ENCODE peak calls at places on chromosome 12, in ten cellular contexts. One of them, this sample, is unnamed.
A peak's percentile ranks its signal among the peaks of the same experiment; 100 is the strongest.

GRCh38 chr12:128820723-128821432 is 2.9 kb downstream of the SLC15A4 start:
- DNase-seq in H7: no peak
- DNase-seq in stimulated activated CD8-positive, alpha-beta memory T cell treated with anti-CD3 and anti-CD28 coated beads, Interleukin-7, amount 100 ng/mL, for 24 hours: no peak
- DNase-seq in A172: no peak
- DNase-seq in ACHN: no peak
- DNase-seq in GM13977: peak; percentile 85
- DNase-seq in B cell: peak; percentile 85
- DNase-seq in stimulated activated CD4-positive, alpha-beta T cell treated with anti-CD3 and anti-CD28 coated beads, Interleukin-4, amount 100 ng/mL, for 24 hours: no peak
- DNase-seq in omental fat pad: no peak
- DNase-seq in amniotic stem cell: no peak
- DNase-seq in this sample: no peak

GRCh38 chr12:50013361-50014147 is 11.7 kb downstream of the RACGAP1 start:
- DNase-seq in ACHN: no peak
- DNase-seq in GM13977: no peak
- DNase-seq in A172: no peak
- DNase-seq in omental fat pad: no peak
- DNase-seq in B cell: no peak
- DNase-seq in H7: no peak
- DNase-seq in amniotic stem cell: no peak
- DNase-seq in stimulated activated CD8-positive, alpha-beta memory T cell treated with anti-CD3 and anti-CD28 coated beads, Interleukin-7, amount 100 ng/mL, for 24 hours: no peak
- DNase-seq in stimulated activated CD4-positive, alpha-beta T cell treated with anti-CD3 and anti-CD28 coated beads, Interleukin-4, amount 100 ng/mL, for 24 hours: no peak
- DNase-seq in this sample: no peak

GRCh38 chr12:14777271-14777670 is 26.0 kb downstream of the WBP11 start:
- DNase-seq in ACHN: no peak
- DNase-seq in A172: no peak
- DNase-seq in omental fat pad: no peak
- DNase-seq in stimulated activated CD4-positive, alpha-beta T cell treated with anti-CD3 and anti-CD28 coated beads, Interleukin-4, amount 100 ng/mL, for 24 hours: no peak
- DNase-seq in H7: no peak
- DNase-seq in amniotic stem cell: no peak
- DNase-seq in stimulated activated CD8-positive, alpha-beta memory T cell treated with anti-CD3 and anti-CD28 coated beads, Interleukin-7, amount 100 ng/mL, for 24 hours: no peak
- DNase-seq in GM13977: no peak
- DNase-seq in B cell: no peak
- DNase-seq in this sample: peak; percentile 74

GRCh38 chr12:82440885-82441284 is 82.6 kb downstream of the METTL25 start:
- DNase-seq in omental fat pad: no peak
- DNase-seq in stimulated activated CD8-positive, alpha-beta memory T cell treated with anti-CD3 and anti-CD28 coated beads, Interleukin-7, amount 100 ng/mL, for 24 hours: no peak
- DNase-seq in GM13977: no peak
- DNase-seq in ACHN: no peak
- DNase-seq in amniotic stem cell: no peak
- DNase-seq in A172: no peak
- DNase-seq in stimulated activated CD4-positive, alpha-beta T cell treated with anti-CD3 and anti-CD28 coated beads, Interleukin-4, amount 100 ng/mL, for 24 hours: no peak
- DNase-seq in H7: no peak
- DNase-seq in B cell: no peak
- DNase-seq in this sample: no peak

GRCh38 chr12:49777800-49778748 is 36.7 kb downstream of the TMBIM6 start:
- DNase-seq in stimulated activated CD8-positive, alpha-beta memory T cell treated with anti-CD3 and anti-CD28 coated beads, Interleukin-7, amount 100 ng/mL, for 24 hours: peak; percentile 57
- DNase-seq in amniotic stem cell: no peak
- DNase-seq in H7: peak; percentile 81
- DNase-seq in A172: peak; percentile 22
- DNase-seq in GM13977: peak; percentile 67
- DNase-seq in stimulated activated CD4-positive, alpha-beta T cell treated with anti-CD3 and anti-CD28 coated beads, Interleukin-4, amount 100 ng/mL, for 24 hours: peak; percentile 84
- DNase-seq in omental fat pad: no peak
- DNase-seq in B cell: peak; percentile 74
- DNase-seq in ACHN: peak; percentile 65
- DNase-seq in this sample: no peak

GRCh38 chr12:54017845-54018607 is 9.2 kb downstream of the HOXC8 start:
- DNase-seq in stimulated activated CD8-positive, alpha-beta memory T cell treated with anti-CD3 and anti-CD28 coated beads, Interleukin-7, amount 100 ng/mL, for 24 hours: peak; percentile 49
- DNase-seq in ACHN: peak; percentile 99
- DNase-seq in B cell: peak; percentile 95
- DNase-seq in amniotic stem cell: no peak
- DNase-seq in A172: peak; percentile 86
- DNase-seq in GM13977: peak; percentile 97
- DNase-seq in stimulated activated CD4-positive, alpha-beta T cell treated with anti-CD3 and anti-CD28 coated beads, Interleukin-4, amount 100 ng/mL, for 24 hours: peak; percentile 67
- DNase-seq in H7: peak; percentile 96
- DNase-seq in omental fat pad: no peak
- DNase-seq in this sample: peak; percentile 77

GRCh38 chr12:65319680-65320193 is 41.3 kb downstream of the MSRB3 start:
- DNase-seq in ACHN: no peak
- DNase-seq in H7: no peak
- DNase-seq in stimulated activated CD4-positive, alpha-beta T cell treated with anti-CD3 and anti-CD28 coated beads, Interleukin-4, amount 100 ng/mL, for 24 hours: no peak
- DNase-seq in B cell: no peak
- DNase-seq in amniotic stem cell: no peak
- DNase-seq in stimulated activated CD8-positive, alpha-beta memory T cell treated with anti-CD3 and anti-CD28 coated beads, Interleukin-7, amount 100 ng/mL, for 24 hours: no peak
- DNase-seq in GM13977: no peak
- DNase-seq in omental fat pad: no peak
- DNase-seq in A172: no peak
- DNase-seq in this sample: no peak

GRCh38 chr12:123004287-123004686 is 23.8 kb downstream of the ARL6IP4 start:
- DNase-seq in stimulated activated CD4-positive, alpha-beta T cell treated with anti-CD3 and anti-CD28 coated beads, Interleukin-4, amount 100 ng/mL, for 24 hours: no peak
- DNase-seq in ACHN: no peak
- DNase-seq in stimulated activated CD8-positive, alpha-beta memory T cell treated with anti-CD3 and anti-CD28 coated beads, Interleukin-7, amount 100 ng/mL, for 24 hours: no peak
- DNase-seq in B cell: no peak
- DNase-seq in H7: no peak
- DNase-seq in GM13977: no peak
- DNase-seq in omental fat pad: no peak
- DNase-seq in A172: no peak
- DNase-seq in amniotic stem cell: no peak
- DNase-seq in this sample: no peak

GRCh38 chr12:24997970-24998582 is 49.2 kb upstream of the BCAT1 start:
- DNase-seq in A172: peak; percentile 44
- DNase-seq in ACHN: no peak
- DNase-seq in omental fat pad: no peak
- DNase-seq in stimulated activated CD8-positive, alpha-beta memory T cell treated with anti-CD3 and anti-CD28 coated beads, Interleukin-7, amount 100 ng/mL, for 24 hours: no peak
- DNase-seq in GM13977: peak; percentile 61
- DNase-seq in H7: no peak
- DNase-seq in B cell: peak; percentile 22
- DNase-seq in amniotic stem cell: peak; percentile 37
- DNase-seq in stimulated activated CD4-positive, alpha-beta T cell treated with anti-CD3 and anti-CD28 coated beads, Interleukin-4, amount 100 ng/mL, for 24 hours: no peak
- DNase-seq in this sample: no peak

GRCh38 chr12:75457191-75457590 is 23.4 kb upstream of the GLIPR1 start:
- DNase-seq in omental fat pad: no peak
- DNase-seq in stimulated activated CD4-positive, alpha-beta T cell treated with anti-CD3 and anti-CD28 coated beads, Interleukin-4, amount 100 ng/mL, for 24 hours: no peak
- DNase-seq in stimulated activated CD8-positive, alpha-beta memory T cell treated with anti-CD3 and anti-CD28 coated beads, Interleukin-7, amount 100 ng/mL, for 24 hours: no peak
- DNase-seq in A172: no peak
- DNase-seq in H7: no peak
- DNase-seq in GM13977: no peak
- DNase-seq in amniotic stem cell: no peak
- DNase-seq in ACHN: no peak
- DNase-seq in B cell: no peak
- DNase-seq in this sample: no peak

GRCh38 chr12:122190842-122191668 is 8.1 kb downstream of the LRRC43 start:
- DNase-seq in stimulated activated CD8-positive, alpha-beta memory T cell treated with anti-CD3 and anti-CD28 coated beads, Interleukin-7, amount 100 ng/mL, for 24 hours: peak; percentile 42
- DNase-seq in A172: peak; percentile 53
- DNase-seq in B cell: peak; percentile 80
- DNase-seq in H7: peak; percentile 92
- DNase-seq in stimulated activated CD4-positive, alpha-beta T cell treated with anti-CD3 and anti-CD28 coated beads, Interleukin-4, amount 100 ng/mL, for 24 hours: peak; percentile 77
- DNase-seq in amniotic stem cell: no peak
- DNase-seq in omental fat pad: no peak
- DNase-seq in GM13977: peak; percentile 89
- DNase-seq in ACHN: peak; percentile 82
- DNase-seq in this sample: no peak

GRCh38 chr12:46354111-46354798 is 18.3 kb downstream of the SLC38A2 start:
- DNase-seq in GM13977: no peak
- DNase-seq in ACHN: no peak
- DNase-seq in omental fat pad: no peak
- DNase-seq in B cell: no peak
- DNase-seq in stimulated activated CD4-positive, alpha-beta T cell treated with anti-CD3 and anti-CD28 coated beads, Interleukin-4, amount 100 ng/mL, for 24 hours: no peak
- DNase-seq in amniotic stem cell: no peak
- DNase-seq in A172: no peak
- DNase-seq in H7: no peak
- DNase-seq in stimulated activated CD8-positive, alpha-beta memory T cell treated with anti-CD3 and anti-CD28 coated beads, Interleukin-7, amount 100 ng/mL, for 24 hours: no peak
- DNase-seq in this sample: no peak

GRCh38 chr12:65825573-65826512 is 1.6 kb downstream of the HMGA2 start:
- DNase-seq in stimulated activated CD8-positive, alpha-beta memory T cell treated with anti-CD3 and anti-CD28 coated beads, Interleukin-7, amount 100 ng/mL, for 24 hours: no peak
- DNase-seq in A172: no peak
- DNase-seq in amniotic stem cell: no peak
- DNase-seq in H7: peak; percentile 71
- DNase-seq in ACHN: peak; percentile 60
- DNase-seq in GM13977: peak; percentile 60
- DNase-seq in stimulated activated CD4-positive, alpha-beta T cell treated with anti-CD3 and anti-CD28 coated beads, Interleukin-4, amount 100 ng/mL, for 24 hours: no peak
- DNase-seq in B cell: peak; percentile 35
- DNase-seq in omental fat pad: no peak
- DNase-seq in this sample: no peak

GRCh38 chr12:126051611-126052107 is 986.4 kb downstream of the AACS start:
- DNase-seq in ACHN: no peak
- DNase-seq in GM13977: no peak
- DNase-seq in A172: peak; percentile 82
- DNase-seq in H7: no peak
- DNase-seq in omental fat pad: no peak
- DNase-seq in stimulated activated CD4-positive, alpha-beta T cell treated with anti-CD3 and anti-CD28 coated beads, Interleukin-4, amount 100 ng/mL, for 24 hours: no peak
- DNase-seq in stimulated activated CD8-positive, alpha-beta memory T cell treated with anti-CD3 and anti-CD28 coated beads, Interleukin-7, amount 100 ng/mL, for 24 hours: no peak
- DNase-seq in amniotic stem cell: no peak
- DNase-seq in B cell: no peak
- DNase-seq in this sample: no peak

GRCh38 chr12:80565276-80565675 is 121.2 kb downstream of the PTPRQ start:
- DNase-seq in stimulated activated CD4-positive, alpha-beta T cell treated with anti-CD3 and anti-CD28 coated beads, Interleukin-4, amount 100 ng/mL, for 24 hours: no peak
- DNase-seq in stimulated activated CD8-positive, alpha-beta memory T cell treated with anti-CD3 and anti-CD28 coated beads, Interleukin-7, amount 100 ng/mL, for 24 hours: no peak
- DNase-seq in A172: no peak
- DNase-seq in ACHN: no peak
- DNase-seq in omental fat pad: no peak
- DNase-seq in B cell: no peak
- DNase-seq in GM13977: no peak
- DNase-seq in amniotic stem cell: no peak
- DNase-seq in H7: no peak
- DNase-seq in this sample: no peak

GRCh38 chr12:12172106-12172511 is 94.7 kb downstream of the LRP6 start:
- DNase-seq in stimulated activated CD4-positive, alpha-beta T cell treated with anti-CD3 and anti-CD28 coated beads, Interleukin-4, amount 100 ng/mL, for 24 hours: peak; percentile 4
- DNase-seq in amniotic stem cell: no peak
- DNase-seq in H7: no peak
- DNase-seq in GM13977: peak; percentile 39
- DNase-seq in B cell: no peak
- DNase-seq in ACHN: no peak
- DNase-seq in omental fat pad: no peak
- DNase-seq in stimulated activated CD8-positive, alpha-beta memory T cell treated with anti-CD3 and anti-CD28 coated beads, Interleukin-7, amount 100 ng/mL, for 24 hours: no peak
- DNase-seq in A172: no peak
- DNase-seq in this sample: no peak

GRCh38 chr12:102879144-102879763 is 37.8 kb downstream of the PAH start:
- DNase-seq in amniotic stem cell: peak; percentile 15
- DNase-seq in GM13977: peak; percentile 65
- DNase-seq in B cell: no peak
- DNase-seq in H7: peak; percentile 69
- DNase-seq in stimulated activated CD4-positive, alpha-beta T cell treated with anti-CD3 and anti-CD28 coated beads, Interleukin-4, amount 100 ng/mL, for 24 hours: peak; percentile 10
- DNase-seq in stimulated activated CD8-positive, alpha-beta memory T cell treated with anti-CD3 and anti-CD28 coated beads, Interleukin-7, amount 100 ng/mL, for 24 hours: no peak
- DNase-seq in ACHN: peak; percentile 94
- DNase-seq in omental fat pad: no peak
- DNase-seq in A172: peak; percentile 78
- DNase-seq in this sample: no peak

GRCh38 chr12:27733052-27733656 is 22.5 kb downstream of the MRPS35 start:
- DNase-seq in A172: peak; percentile 20
- DNase-seq in stimulated activated CD4-positive, alpha-beta T cell treated with anti-CD3 and anti-CD28 coated beads, Interleukin-4, amount 100 ng/mL, for 24 hours: peak; percentile 33
- DNase-seq in B cell: no peak
- DNase-seq in omental fat pad: no peak
- DNase-seq in stimulated activated CD8-positive, alpha-beta memory T cell treated with anti-CD3 and anti-CD28 coated beads, Interleukin-7, amount 100 ng/mL, for 24 hours: no peak
- DNase-seq in GM13977: peak; percentile 28
- DNase-seq in amniotic stem cell: no peak
- DNase-seq in ACHN: peak; percentile 61
- DNase-seq in H7: peak; percentile 42
- DNase-seq in this sample: no peak

GRCh38 chr12:87127272-87127671 is 871.1 kb upstream of the MGAT4C start:
- DNase-seq in A172: no peak
- DNase-seq in GM13977: no peak
- DNase-seq in stimulated activated CD8-positive, alpha-beta memory T cell treated with anti-CD3 and anti-CD28 coated beads, Interleukin-7, amount 100 ng/mL, for 24 hours: no peak
- DNase-seq in B cell: no peak
- DNase-seq in stimulated activated CD4-positive, alpha-beta T cell treated with anti-CD3 and anti-CD28 coated beads, Interleukin-4, amount 100 ng/mL, for 24 hours: no peak
- DNase-seq in omental fat pad: no peak
- DNase-seq in H7: no peak
- DNase-seq in amniotic stem cell: no peak
- DNase-seq in ACHN: no peak
- DNase-seq in this sample: no peak

GRCh38 chr12:53217049-53217929 is 10.2 kb upstream of the ITGB7 start:
- DNase-seq in B cell: no peak
- DNase-seq in A172: peak; percentile 23
- DNase-seq in ACHN: no peak
- DNase-seq in GM13977: no peak
- DNase-seq in stimulated activated CD8-positive, alpha-beta memory T cell treated with anti-CD3 and anti-CD28 coated beads, Interleukin-7, amount 100 ng/mL, for 24 hours: no peak
- DNase-seq in omental fat pad: no peak
- DNase-seq in stimulated activated CD4-positive, alpha-beta T cell treated with anti-CD3 and anti-CD28 coated beads, Interleukin-4, amount 100 ng/mL, for 24 hours: peak; percentile 39
- DNase-seq in amniotic stem cell: no peak
- DNase-seq in H7: peak; percentile 94
- DNase-seq in this sample: no peak

GRCh38 chr12:21528953-21529352 is 2.9 kb downstream of the SPX start:
- DNase-seq in GM13977: no peak
- DNase-seq in H7: no peak
- DNase-seq in omental fat pad: no peak
- DNase-seq in B cell: no peak
- DNase-seq in stimulated activated CD8-positive, alpha-beta memory T cell treated with anti-CD3 and anti-CD28 coated beads, Interleukin-7, amount 100 ng/mL, for 24 hours: no peak
- DNase-seq in ACHN: peak; percentile 92
- DNase-seq in amniotic stem cell: no peak
- DNase-seq in A172: no peak
- DNase-seq in stimulated activated CD4-positive, alpha-beta T cell treated with anti-CD3 and anti-CD28 coated beads, Interleukin-4, amount 100 ng/mL, for 24 hours: no peak
- DNase-seq in this sample: no peak

GRCh38 chr12:27332407-27333310 is at the start of gene BMAL2:
- DNase-seq in A172: no peak
- DNase-seq in amniotic stem cell: no peak
- DNase-seq in H7: peak; percentile 91
- DNase-seq in B cell: peak; percentile 73
- DNase-seq in omental fat pad: no peak
- DNase-seq in stimulated activated CD8-positive, alpha-beta memory T cell treated with anti-CD3 and anti-CD28 coated beads, Interleukin-7, amount 100 ng/mL, for 24 hours: no peak
- DNase-seq in stimulated activated CD4-positive, alpha-beta T cell treated with anti-CD3 and anti-CD28 coated beads, Interleukin-4, amount 100 ng/mL, for 24 hours: peak; percentile 27
- DNase-seq in GM13977: peak; percentile 81
- DNase-seq in ACHN: peak; percentile 80
- DNase-seq in this sample: no peak

GRCh38 chr12:124411291-124411878 is 116.5 kb downstream of the RFLNA start:
- DNase-seq in ACHN: peak; percentile 98
- DNase-seq in stimulated activated CD4-positive, alpha-beta T cell treated with anti-CD3 and anti-CD28 coated beads, Interleukin-4, amount 100 ng/mL, for 24 hours: no peak
- DNase-seq in omental fat pad: no peak
- DNase-seq in amniotic stem cell: peak; percentile 74
- DNase-seq in A172: peak; percentile 95
- DNase-seq in B cell: no peak
- DNase-seq in GM13977: no peak
- DNase-seq in stimulated activated CD8-positive, alpha-beta memory T cell treated with anti-CD3 and anti-CD28 coated beads, Interleukin-7, amount 100 ng/mL, for 24 hours: no peak
- DNase-seq in H7: peak; percentile 82
- DNase-seq in this sample: peak; percentile 80

This sample was measured in ureter.